ENCODE peak calls at places on chromosomes 6 and 20, in nine cellular contexts. One of them, this sample, is unnamed. For H3K4me1, the result is how much of the 10 kb centered on the place peaks cover.

GRCh38 chr6:27138398-27138797 is 109.1 kb upstream of the PRSS16 start:
- DNase-seq in prostate gland: no peak
- DNase-seq in HepG2: no peak
- DNase-seq in HCT116: no peak
- DNase-seq in SK-N-SH: no peak
- DNase-seq in transverse colon: no peak
- DNase-seq in sigmoid colon: no peak
- DNase-seq in suprapubic skin: no peak
- DNase-seq in K562: no peak
- DNase-seq in this sample: no peak

GRCh38 chr6:108627692-108628565 is 67.2 kb downstream of the FOXO3 start:
- DNase-seq in prostate gland: no peak
- DNase-seq in HepG2: no peak
- DNase-seq in HCT116: no peak
- DNase-seq in SK-N-SH: no peak
- DNase-seq in transverse colon: no peak
- DNase-seq in sigmoid colon: no peak
- DNase-seq in suprapubic skin: no peak
- DNase-seq in K562: no peak
- DNase-seq in this sample: no peak

GRCh38 chr6:389622-390021 is 1.9 kb upstream of the IRF4 start:
- DNase-seq in prostate gland: no peak
- DNase-seq in HepG2: no peak
- DNase-seq in HCT116: no peak
- DNase-seq in SK-N-SH: no peak
- DNase-seq in transverse colon: peak
- DNase-seq in sigmoid colon: no peak
- DNase-seq in suprapubic skin: no peak
- DNase-seq in K562: no peak
- DNase-seq in this sample: no peak

GRCh38 chr6:38612386-38612965 is 27.3 kb downstream of the BTBD9 start:
- DNase-seq in prostate gland: no peak
- DNase-seq in HepG2: no peak
- DNase-seq in HCT116: no peak
- DNase-seq in SK-N-SH: no peak
- DNase-seq in transverse colon: no peak
- DNase-seq in sigmoid colon: no peak
- DNase-seq in suprapubic skin: no peak
- DNase-seq in K562: no peak
- DNase-seq in this sample: no peak

GRCh38 chr20:8721098-8721497 is 347.8 kb upstream of the PLCB4 start:
- DNase-seq in prostate gland: peak
- DNase-seq in HepG2: peak
- DNase-seq in HCT116: peak
- DNase-seq in SK-N-SH: peak
- DNase-seq in transverse colon: no peak
- DNase-seq in sigmoid colon: peak
- DNase-seq in suprapubic skin: no peak
- DNase-seq in K562: no peak
- DNase-seq in this sample: no peak

GRCh38 chr6:32436995-32437836 is 2.5 kb upstream of the HLA-DRA start:
- DNase-seq in prostate gland: no peak
- DNase-seq in HepG2: no peak
- DNase-seq in HCT116: no peak
- DNase-seq in SK-N-SH: no peak
- DNase-seq in transverse colon: no peak
- DNase-seq in sigmoid colon: no peak
- DNase-seq in suprapubic skin: no peak
- DNase-seq in K562: no peak
- DNase-seq in this sample: no peak

GRCh38 chr6:154909821-154910220 is 85.3 kb upstream of the TIAM2 start:
- DNase-seq in prostate gland: no peak
- DNase-seq in HepG2: no peak
- DNase-seq in HCT116: no peak
- DNase-seq in SK-N-SH: no peak
- DNase-seq in transverse colon: no peak
- DNase-seq in sigmoid colon: no peak
- DNase-seq in suprapubic skin: peak
- DNase-seq in K562: no peak
- DNase-seq in this sample: no peak

GRCh38 chr20:58639182-58640146 is 11.6 kb upstream of the STX16 start:
- DNase-seq in prostate gland: no peak
- DNase-seq in HepG2: no peak
- DNase-seq in HCT116: no peak
- DNase-seq in SK-N-SH: no peak
- DNase-seq in transverse colon: no peak
- DNase-seq in sigmoid colon: peak
- DNase-seq in suprapubic skin: peak
- DNase-seq in K562: no peak
- DNase-seq in this sample: no peak

GRCh38 chr20:53925651-53926401 is 144.6 kb downstream of the BCAS1 start:
- DNase-seq in prostate gland: no peak
- DNase-seq in HepG2: no peak
- DNase-seq in HCT116: no peak
- DNase-seq in SK-N-SH: no peak
- DNase-seq in transverse colon: peak
- DNase-seq in sigmoid colon: no peak
- DNase-seq in suprapubic skin: peak
- DNase-seq in K562: no peak
- DNase-seq in this sample: no peak
- H3K4me1 ChIP-seq in prostate gland: under half
- H3K4me1 ChIP-seq in HepG2: half or more
- H3K4me1 ChIP-seq in HCT116: under half
- H3K4me1 ChIP-seq in SK-N-SH: under half
- H3K4me1 ChIP-seq in transverse colon: under half
- H3K4me1 ChIP-seq in sigmoid colon: under half
- H3K4me1 ChIP-seq in suprapubic skin: under half
- H3K4me1 ChIP-seq in K562: under half
- H3K4me1 ChIP-seq in this sample: under half

GRCh38 chr6:160420253-160420968 is 72.2 kb downstream of the SLC22A3 start:
- DNase-seq in prostate gland: no peak
- DNase-seq in HepG2: no peak
- DNase-seq in HCT116: no peak
- DNase-seq in SK-N-SH: no peak
- DNase-seq in transverse colon: no peak
- DNase-seq in sigmoid colon: no peak
- DNase-seq in suprapubic skin: no peak
- DNase-seq in K562: no peak
- DNase-seq in this sample: no peak

GRCh38 chr6:160420969-160421556 is 72.9 kb downstream of the SLC22A3 start:
- DNase-seq in prostate gland: no peak
- DNase-seq in HepG2: no peak
- DNase-seq in HCT116: no peak
- DNase-seq in SK-N-SH: no peak
- DNase-seq in transverse colon: no peak
- DNase-seq in sigmoid colon: peak
- DNase-seq in suprapubic skin: no peak
- DNase-seq in K562: no peak
- DNase-seq in this sample: no peak

GRCh38 chr6:160419488-160419887 is 71.3 kb downstream of the SLC22A3 start:
- DNase-seq in prostate gland: no peak
- DNase-seq in HepG2: no peak
- DNase-seq in HCT116: no peak
- DNase-seq in SK-N-SH: no peak
- DNase-seq in transverse colon: no peak
- DNase-seq in sigmoid colon: no peak
- DNase-seq in suprapubic skin: no peak
- DNase-seq in K562: no peak
- DNase-seq in this sample: no peak

GRCh38 chr6:160424256-160424655 is 76.1 kb downstream of the SLC22A3 start:
- DNase-seq in prostate gland: no peak
- DNase-seq in HepG2: no peak
- DNase-seq in HCT116: peak
- DNase-seq in SK-N-SH: no peak
- DNase-seq in transverse colon: no peak
- DNase-seq in sigmoid colon: no peak
- DNase-seq in suprapubic skin: no peak
- DNase-seq in K562: no peak
- DNase-seq in this sample: no peak

GRCh38 chr6:160421854-160422253 is 73.7 kb downstream of the SLC22A3 start:
- DNase-seq in prostate gland: no peak
- DNase-seq in HepG2: no peak
- DNase-seq in HCT116: no peak
- DNase-seq in SK-N-SH: no peak
- DNase-seq in transverse colon: peak
- DNase-seq in sigmoid colon: peak
- DNase-seq in suprapubic skin: no peak
- DNase-seq in K562: no peak
- DNase-seq in this sample: no peak
- TF ChIP-seq POLR2AphosphoS5 in prostate gland: no peak
- TF ChIP-seq POLR2AphosphoS5 in HepG2: no peak
- TF ChIP-seq POLR2AphosphoS5 in HCT116: no peak
- TF ChIP-seq POLR2AphosphoS5 in SK-N-SH: no peak
- TF ChIP-seq POLR2AphosphoS5 in transverse colon: no peak
- TF ChIP-seq POLR2AphosphoS5 in sigmoid colon: peak
- TF ChIP-seq POLR2AphosphoS5 in suprapubic skin: no peak
- TF ChIP-seq POLR2AphosphoS5 in K562: no peak
- TF ChIP-seq POLR2AphosphoS5 in this sample: no peak

DNA sequence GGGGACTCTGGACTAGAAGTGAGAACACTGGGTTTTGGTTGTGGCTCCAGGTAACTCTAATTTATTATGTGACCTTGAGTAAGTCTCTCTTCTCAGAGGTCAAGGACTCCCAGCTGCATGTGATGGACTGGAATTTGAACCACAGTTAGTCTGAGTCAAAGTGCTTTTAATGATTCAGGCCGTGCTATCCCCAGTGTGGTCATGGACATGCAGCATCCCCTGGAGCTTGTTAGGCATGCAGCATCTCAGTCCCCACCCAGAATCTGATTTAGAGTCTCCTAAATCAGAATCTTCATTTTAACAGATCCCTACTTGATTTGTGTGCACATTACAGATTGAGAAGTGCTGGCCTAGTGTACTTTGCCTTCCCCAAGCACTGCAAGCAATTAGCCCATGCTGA is 74.2 kb downstream of the TOX2 start:
- DNase-seq in prostate gland: no peak
- DNase-seq in HepG2: no peak
- DNase-seq in HCT116: no peak
- DNase-seq in SK-N-SH: no peak
- DNase-seq in transverse colon: no peak
- DNase-seq in sigmoid colon: no peak
- DNase-seq in suprapubic skin: peak
- DNase-seq in K562: no peak
- DNase-seq in this sample: no peak
- TF ChIP-seq CTCF in prostate gland: no peak
- TF ChIP-seq CTCF in HepG2: no peak
- TF ChIP-seq CTCF in HCT116: no peak
- TF ChIP-seq CTCF in SK-N-SH: peak
- TF ChIP-seq CTCF in transverse colon: no peak
- TF ChIP-seq CTCF in sigmoid colon: no peak
- TF ChIP-seq CTCF in suprapubic skin: no peak
- TF ChIP-seq CTCF in K562: no peak
- TF ChIP-seq CTCF in this sample: no peak

GRCh38 chr20:62354811-62355341 is 12.2 kb downstream of the LAMA5 start:
- DNase-seq in prostate gland: no peak
- DNase-seq in HepG2: no peak
- DNase-seq in HCT116: no peak
- DNase-seq in SK-N-SH: no peak
- DNase-seq in transverse colon: no peak
- DNase-seq in sigmoid colon: peak
- DNase-seq in suprapubic skin: no peak
- DNase-seq in K562: no peak
- DNase-seq in this sample: no peak
- H3K4me1 ChIP-seq in prostate gland: half or more
- H3K4me1 ChIP-seq in HepG2: half or more
- H3K4me1 ChIP-seq in HCT116: half or more
- H3K4me1 ChIP-seq in SK-N-SH: under half
- H3K4me1 ChIP-seq in transverse colon: half or more
- H3K4me1 ChIP-seq in sigmoid colon: half or more
- H3K4me1 ChIP-seq in suprapubic skin: half or more
- H3K4me1 ChIP-seq in K562: half or more
- H3K4me1 ChIP-seq in this sample: under half

GRCh38 chr6:36666726-36667591 is 11.6 kb upstream of the CDKN1A start:
- DNase-seq in prostate gland: peak
- DNase-seq in HepG2: peak
- DNase-seq in HCT116: peak
- DNase-seq in SK-N-SH: peak
- DNase-seq in transverse colon: peak
- DNase-seq in sigmoid colon: peak
- DNase-seq in suprapubic skin: peak
- DNase-seq in K562: peak
- DNase-seq in this sample: peak
- TF ChIP-seq POLR2AphosphoS5 in prostate gland: peak
- TF ChIP-seq POLR2AphosphoS5 in HepG2: peak
- TF ChIP-seq POLR2AphosphoS5 in HCT116: peak
- TF ChIP-seq POLR2AphosphoS5 in SK-N-SH: peak
- TF ChIP-seq POLR2AphosphoS5 in transverse colon: no peak
- TF ChIP-seq POLR2AphosphoS5 in sigmoid colon: no peak
- TF ChIP-seq POLR2AphosphoS5 in suprapubic skin: no peak
- TF ChIP-seq POLR2AphosphoS5 in K562: no peak
- TF ChIP-seq POLR2AphosphoS5 in this sample: no peak

GRCh38 chr20:43959079-43959919 is 44.6 kb downstream of the TOX2 start:
- DNase-seq in prostate gland: no peak
- DNase-seq in HepG2: peak
- DNase-seq in HCT116: no peak
- DNase-seq in SK-N-SH: no peak
- DNase-seq in transverse colon: peak
- DNase-seq in sigmoid colon: no peak
- DNase-seq in suprapubic skin: no peak
- DNase-seq in K562: no peak
- DNase-seq in this sample: no peak
- TF ChIP-seq CTCF in prostate gland: no peak
- TF ChIP-seq CTCF in HepG2: no peak
- TF ChIP-seq CTCF in HCT116: no peak
- TF ChIP-seq CTCF in SK-N-SH: no peak
- TF ChIP-seq CTCF in transverse colon: no peak
- TF ChIP-seq CTCF in sigmoid colon: no peak
- TF ChIP-seq CTCF in suprapubic skin: no peak
- TF ChIP-seq CTCF in K562: no peak
- TF ChIP-seq CTCF in this sample: no peak

GRCh38 chr6:8084586-8084985 is 17.8 kb downstream of the EEF1E1 start:
- DNase-seq in prostate gland: no peak
- DNase-seq in HepG2: peak
- DNase-seq in HCT116: no peak
- DNase-seq in SK-N-SH: no peak
- DNase-seq in transverse colon: no peak
- DNase-seq in sigmoid colon: no peak
- DNase-seq in suprapubic skin: no peak
- DNase-seq in K562: no peak
- DNase-seq in this sample: no peak

GRCh38 chr6:8082954-8083858 is 19.0 kb upstream of the BLOC1S5 start:
- DNase-seq in prostate gland: peak
- DNase-seq in HepG2: no peak
- DNase-seq in HCT116: peak
- DNase-seq in SK-N-SH: no peak
- DNase-seq in transverse colon: no peak
- DNase-seq in sigmoid colon: no peak
- DNase-seq in suprapubic skin: no peak
- DNase-seq in K562: peak
- DNase-seq in this sample: no peak

GRCh38 chr6:8082572-8082953 is 18.4 kb upstream of the BLOC1S5 start:
- DNase-seq in prostate gland: no peak
- DNase-seq in HepG2: no peak
- DNase-seq in HCT116: no peak
- DNase-seq in SK-N-SH: no peak
- DNase-seq in transverse colon: no peak
- DNase-seq in sigmoid colon: no peak
- DNase-seq in suprapubic skin: no peak
- DNase-seq in K562: no peak
- DNase-seq in this sample: no peak

GRCh38 chr6:8086755-8087306 is 15.5 kb downstream of the EEF1E1 start:
- DNase-seq in prostate gland: no peak
- DNase-seq in HepG2: no peak
- DNase-seq in HCT116: no peak
- DNase-seq in SK-N-SH: no peak
- DNase-seq in transverse colon: no peak
- DNase-seq in sigmoid colon: no peak
- DNase-seq in suprapubic skin: no peak
- DNase-seq in K562: no peak
- DNase-seq in this sample: no peak

GRCh38 chr6:8085053-8085511 is 17.3 kb downstream of the EEF1E1 start:
- DNase-seq in prostate gland: no peak
- DNase-seq in HepG2: peak
- DNase-seq in HCT116: peak
- DNase-seq in SK-N-SH: no peak
- DNase-seq in transverse colon: no peak
- DNase-seq in sigmoid colon: no peak
- DNase-seq in suprapubic skin: no peak
- DNase-seq in K562: no peak
- DNase-seq in this sample: no peak
- H3K4me1 ChIP-seq in prostate gland: under half
- H3K4me1 ChIP-seq in HepG2: half or more
- H3K4me1 ChIP-seq in HCT116: half or more
- H3K4me1 ChIP-seq in SK-N-SH: under half
- H3K4me1 ChIP-seq in transverse colon: under half
- H3K4me1 ChIP-seq in sigmoid colon: under half
- H3K4me1 ChIP-seq in suprapubic skin: under half
- H3K4me1 ChIP-seq in K562: under half
- H3K4me1 ChIP-seq in this sample: under half